ENCODE peak calls at places on chromosomes 12 and 14, in seven cellular contexts. One of them, this sample, is unnamed.

GRCh38 chr14:102125546-102125945 is 14.2 kb upstream of the WDR20 start:
- DNase-seq in non-pigmented ciliary epithelial cell: no peak
- DNase-seq in AG20443: no peak
- DNase-seq in foreskin melanocyte: no peak
- DNase-seq in HCT116: no peak
- DNase-seq in Calu3: peak; percentile 14
- DNase-seq in cerebellum: no peak
- DNase-seq in this sample: no peak

GRCh38 chr12:123945441-123946151 is 27.0 kb downstream of the CCDC92 start:
- DNase-seq in non-pigmented ciliary epithelial cell: no peak
- DNase-seq in AG20443: no peak
- DNase-seq in foreskin melanocyte: no peak
- DNase-seq in HCT116: no peak
- DNase-seq in Calu3: no peak
- DNase-seq in cerebellum: peak; percentile 50
- DNase-seq in this sample: no peak

GRCh38 chr12:16880864-16881285 is 274.9 kb upstream of the LMO3 start:
- DNase-seq in non-pigmented ciliary epithelial cell: no peak
- DNase-seq in AG20443: no peak
- DNase-seq in foreskin melanocyte: no peak
- DNase-seq in HCT116: no peak
- DNase-seq in Calu3: peak; percentile 10
- DNase-seq in cerebellum: no peak
- DNase-seq in this sample: no peak

GRCh38 chr14:100780246-100780645 is 45.7 kb upstream of the MEG3 start:
- DNase-seq in non-pigmented ciliary epithelial cell: no peak
- DNase-seq in AG20443: no peak
- DNase-seq in foreskin melanocyte: no peak
- DNase-seq in HCT116: no peak
- DNase-seq in Calu3: no peak
- DNase-seq in cerebellum: no peak
- DNase-seq in this sample: no peak

GRCh38 chr12:121955258-121956040 is 37.1 kb downstream of the CFAP251 start:
- DNase-seq in non-pigmented ciliary epithelial cell: no peak
- DNase-seq in AG20443: peak; percentile 46
- DNase-seq in foreskin melanocyte: no peak
- DNase-seq in HCT116: peak; percentile 24
- DNase-seq in Calu3: peak; percentile 18
- DNase-seq in cerebellum: no peak
- DNase-seq in this sample: no peak

GRCh38 chr14:70748422-70748821 is 60.9 kb downstream of the MAP3K9 start:
- DNase-seq in non-pigmented ciliary epithelial cell: no peak
- DNase-seq in AG20443: no peak
- DNase-seq in foreskin melanocyte: no peak
- DNase-seq in HCT116: no peak
- DNase-seq in Calu3: no peak
- DNase-seq in cerebellum: no peak
- DNase-seq in this sample: no peak

GRCh38 chr12:107684990-107685359 is 624 bp upstream of the PWP1 start:
- DNase-seq in non-pigmented ciliary epithelial cell: no peak
- DNase-seq in AG20443: no peak
- DNase-seq in foreskin melanocyte: peak; percentile 67
- DNase-seq in HCT116: peak; percentile 23
- DNase-seq in Calu3: peak; percentile 22
- DNase-seq in cerebellum: peak; percentile 10
- DNase-seq in this sample: no peak

GRCh38 chr12:83843531-83843930 is 1069.1 kb downstream of the SLC6A15 start:
- DNase-seq in non-pigmented ciliary epithelial cell: no peak
- DNase-seq in AG20443: no peak
- DNase-seq in foreskin melanocyte: no peak
- DNase-seq in HCT116: no peak
- DNase-seq in Calu3: no peak
- DNase-seq in cerebellum: no peak
- DNase-seq in this sample: no peak

GRCh38 chr14:89504084-89504483 is 87.1 kb upstream of the FOXN3 start:
- DNase-seq in non-pigmented ciliary epithelial cell: no peak
- DNase-seq in AG20443: no peak
- DNase-seq in foreskin melanocyte: peak; percentile 27
- DNase-seq in HCT116: no peak
- DNase-seq in Calu3: no peak
- DNase-seq in cerebellum: no peak
- DNase-seq in this sample: no peak

GRCh38 chr12:46410495-46410894 is 37.9 kb upstream of the SLC38A2 start:
- DNase-seq in non-pigmented ciliary epithelial cell: no peak
- DNase-seq in AG20443: no peak
- DNase-seq in foreskin melanocyte: no peak
- DNase-seq in HCT116: no peak
- DNase-seq in Calu3: no peak
- DNase-seq in cerebellum: no peak
- DNase-seq in this sample: no peak

GRCh38 chr12:107530706-107531105 is 154.9 kb upstream of the PWP1 start:
- DNase-seq in non-pigmented ciliary epithelial cell: no peak
- DNase-seq in AG20443: peak; percentile 36
- DNase-seq in foreskin melanocyte: no peak
- DNase-seq in HCT116: no peak
- DNase-seq in Calu3: no peak
- DNase-seq in cerebellum: no peak
- DNase-seq in this sample: no peak

GRCh38 chr12:124940143-124940392 is 25.6 kb upstream of the UBC start:
- DNase-seq in non-pigmented ciliary epithelial cell: no peak
- DNase-seq in AG20443: no peak
- DNase-seq in foreskin melanocyte: no peak
- DNase-seq in HCT116: no peak
- DNase-seq in Calu3: no peak
- DNase-seq in cerebellum: no peak
- DNase-seq in this sample: no peak

GRCh38 chr12:56545023-56545604 is 23.5 kb downstream of the RBMS2 start:
- DNase-seq in non-pigmented ciliary epithelial cell: no peak
- DNase-seq in AG20443: no peak
- DNase-seq in foreskin melanocyte: no peak
- DNase-seq in HCT116: no peak
- DNase-seq in Calu3: no peak
- DNase-seq in cerebellum: no peak
- DNase-seq in this sample: no peak

GRCh38 chr12:3658327-3659163 is 94.4 kb downstream of the CRACR2A start:
- DNase-seq in non-pigmented ciliary epithelial cell: no peak
- DNase-seq in AG20443: peak; percentile 69
- DNase-seq in foreskin melanocyte: no peak
- DNase-seq in HCT116: no peak
- DNase-seq in Calu3: no peak
- DNase-seq in cerebellum: no peak
- DNase-seq in this sample: no peak

GRCh38 chr12:50222275-50222783 is 55.2 kb upstream of the CERS5 start:
- DNase-seq in non-pigmented ciliary epithelial cell: no peak
- DNase-seq in AG20443: peak; percentile 85
- DNase-seq in foreskin melanocyte: peak; percentile 87
- DNase-seq in HCT116: peak; percentile 52
- DNase-seq in Calu3: no peak
- DNase-seq in cerebellum: peak; percentile 60
- DNase-seq in this sample: no peak

GRCh38 chr14:39218171-39218769 is 15.4 kb upstream of the MIA2 start:
- DNase-seq in non-pigmented ciliary epithelial cell: no peak
- DNase-seq in AG20443: no peak
- DNase-seq in foreskin melanocyte: no peak
- DNase-seq in HCT116: peak; percentile 89
- DNase-seq in Calu3: no peak
- DNase-seq in cerebellum: no peak
- DNase-seq in this sample: no peak

GRCh38 chr14:54776361-54777001 is 126.1 kb downstream of the GCH1 start:
- DNase-seq in non-pigmented ciliary epithelial cell: no peak
- DNase-seq in AG20443: peak; percentile 76
- DNase-seq in foreskin melanocyte: no peak
- DNase-seq in HCT116: no peak
- DNase-seq in Calu3: peak; percentile 55
- DNase-seq in cerebellum: no peak
- DNase-seq in this sample: no peak

GRCh38 chr14:67004521-67004920 is 184.7 kb upstream of the GARIN2 start:
- DNase-seq in non-pigmented ciliary epithelial cell: no peak
- DNase-seq in AG20443: no peak
- DNase-seq in foreskin melanocyte: no peak
- DNase-seq in HCT116: no peak
- DNase-seq in Calu3: no peak
- DNase-seq in cerebellum: no peak
- DNase-seq in this sample: no peak

GRCh38 chr12:111202237-111202592 is 166.7 kb downstream of the PHETA1 start:
- DNase-seq in non-pigmented ciliary epithelial cell: no peak
- DNase-seq in AG20443: no peak
- DNase-seq in foreskin melanocyte: no peak
- DNase-seq in HCT116: no peak
- DNase-seq in Calu3: no peak
- DNase-seq in cerebellum: no peak
- DNase-seq in this sample: no peak

GRCh38 chr14:75041613-75042012 is 9.7 kb downstream of the MLH3 start:
- DNase-seq in non-pigmented ciliary epithelial cell: no peak
- DNase-seq in AG20443: no peak
- DNase-seq in foreskin melanocyte: peak; percentile 24
- DNase-seq in HCT116: no peak
- DNase-seq in Calu3: peak; percentile 51
- DNase-seq in cerebellum: no peak
- DNase-seq in this sample: no peak

GRCh38 chr14:63777024-63777423 is 49.2 kb upstream of the SGPP1 start:
- DNase-seq in non-pigmented ciliary epithelial cell: peak; percentile 22
- DNase-seq in AG20443: peak; percentile 33
- DNase-seq in foreskin melanocyte: peak; percentile 72
- DNase-seq in HCT116: peak; percentile 13
- DNase-seq in Calu3: no peak
- DNase-seq in cerebellum: no peak
- DNase-seq in this sample: no peak

GRCh38 chr12:45299132-45299692 is 83.3 kb downstream of the ANO6 start:
- DNase-seq in non-pigmented ciliary epithelial cell: peak; percentile 44
- DNase-seq in AG20443: peak; percentile 39
- DNase-seq in foreskin melanocyte: peak; percentile 3
- DNase-seq in HCT116: peak; percentile 23
- DNase-seq in Calu3: no peak
- DNase-seq in cerebellum: no peak
- DNase-seq in this sample: no peak

GRCh38 chr14:43410631-43411030 is 1096.5 kb downstream of the FSCB start:
- DNase-seq in non-pigmented ciliary epithelial cell: no peak
- DNase-seq in AG20443: no peak
- DNase-seq in foreskin melanocyte: no peak
- DNase-seq in HCT116: no peak
- DNase-seq in Calu3: no peak
- DNase-seq in cerebellum: no peak
- DNase-seq in this sample: no peak

GRCh38 chr12:25557830-25558436 is 4.8 kb upstream of the LMNTD1 start:
- DNase-seq in non-pigmented ciliary epithelial cell: no peak
- DNase-seq in AG20443: peak; percentile 18
- DNase-seq in foreskin melanocyte: peak; percentile 68
- DNase-seq in HCT116: peak; percentile 54
- DNase-seq in Calu3: peak; percentile 37
- DNase-seq in cerebellum: no peak
- DNase-seq in this sample: no peak

GRCh38 chr12:125579916-125580315 is 514.7 kb downstream of the AACS start:
- DNase-seq in non-pigmented ciliary epithelial cell: no peak
- DNase-seq in AG20443: no peak
- DNase-seq in foreskin melanocyte: no peak
- DNase-seq in HCT116: no peak
- DNase-seq in Calu3: no peak
- DNase-seq in cerebellum: no peak
- DNase-seq in this sample: no peak

GRCh38 chr12:52434096-52434733 is at the start of gene KRT75:
- DNase-seq in non-pigmented ciliary epithelial cell: no peak
- DNase-seq in AG20443: no peak
- DNase-seq in foreskin melanocyte: no peak
- DNase-seq in HCT116: no peak
- DNase-seq in Calu3: no peak
- DNase-seq in cerebellum: no peak
- DNase-seq in this sample: no peak

GRCh38 chr12:52949413-52950331 is 754 bp downstream of the KRT18 start:
- DNase-seq in non-pigmented ciliary epithelial cell: peak; percentile 85
- DNase-seq in AG20443: no peak
- DNase-seq in foreskin melanocyte: no peak
- DNase-seq in HCT116: peak; percentile 84
- DNase-seq in Calu3: peak; percentile 83
- DNase-seq in cerebellum: no peak
- DNase-seq in this sample: no peak

GRCh38 chr12:94427520-94428381 is 31.9 kb downstream of the CEP83 start:
- DNase-seq in non-pigmented ciliary epithelial cell: peak; percentile 20
- DNase-seq in AG20443: peak; percentile 43
- DNase-seq in foreskin melanocyte: peak; percentile 44
- DNase-seq in HCT116: no peak
- DNase-seq in Calu3: no peak
- DNase-seq in cerebellum: no peak
- DNase-seq in this sample: no peak

This sample was measured in GM18507.